ENCODE peak calls at places on chromosomes 6 and 20, in four cellular contexts. H, U, V and N are unnamed samples.
A peak's percentile ranks its signal among the peaks of the same experiment; 100 is the strongest.

GRCh38 chr20:47358672-47359532 is 2.4 kb upstream of the ZMYND8 start:
- DNase-seq in H (peak; percentile 75), V (peak; percentile 95), U (peak; percentile 86), N (no peak)

GRCh38 chr6:97203343-97203742 is 79.7 kb downstream of the MMS22L start:
- DNase-seq in U (peak; percentile 57), V (no peak), H (no peak), N (no peak)

GRCh38 chr6:29887330-29887818 is 55.0 kb upstream of the HLA-A start:
- DNase-seq in U (peak; percentile 44), H (peak; percentile 54), V (no peak), N (peak; percentile 4)

GRCh38 chr6:2450546-2450945 is 205.1 kb upstream of the GMDS start:
- DNase-seq in U (no peak), V (no peak), H (no peak), N (no peak)

GRCh38 chr6:166554316-166554715 is 32.2 kb downstream of the RAMACL start:
- DNase-seq in V (no peak), U (peak; percentile 52), H (no peak), N (no peak)

GRCh38 chr20:37727247-37727956 is 33.6 kb downstream of the CTNNBL1 start:
- DNase-seq in U (peak; percentile 58), H (no peak), V (peak; percentile 42), N (peak; percentile 71)

GRCh38 chr20:56429496-56429895 is 17.4 kb downstream of the CASS4 start:
- DNase-seq in H (no peak), V (peak; percentile 36), U (peak; percentile 52), N (no peak)

GRCh38 chr6:142444800-142445405 is 143.1 kb downstream of the ADGRG6 start:
- DNase-seq in U (no peak), H (no peak), V (no peak), N (no peak)

GRCh38 chr6:30974488-30975252 is 8.8 kb upstream of the MUC21 start:
- DNase-seq in H (no peak), U (no peak), V (no peak), N (no peak)

GRCh38 chr6:96545882-96546281 is 17.0 kb upstream of the FHL5 start:
- DNase-seq in U (no peak), H (no peak), V (no peak), N (no peak)

GRCh38 chr20:57898332-57898731 is 188.5 kb upstream of the PMEPA1 start:
- DNase-seq in H (no peak), U (no peak), V (no peak), N (no peak)

GRCh38 chr6:111605100-111605748 is 454 bp downstream of the TRAF3IP2 start:
- DNase-seq in V (peak; percentile 23), U (peak; percentile 91), H (peak; percentile 72), N (no peak)

GRCh38 chr6:36495086-36495485 is 52.2 kb downstream of the STK38 start:
- DNase-seq in U (no peak), V (no peak), H (no peak), N (no peak)

GRCh38 chr6:140438346-140438735 is 1063.9 kb upstream of the CITED2 start:
- DNase-seq in U (no peak), V (no peak), H (no peak), N (no peak)

GRCh38 chr20:53517146-53517545 is 76.5 kb downstream of the ZNF217 start:
- DNase-seq in U (no peak), V (no peak), H (no peak), N (no peak)

GRCh38 chr20:58223358-58223941 is 5.0 kb downstream of the ANKRD60 start:
- DNase-seq in V (no peak), U (no peak), H (no peak), N (no peak)

GRCh38 chr6:141988954-141989705 is 143.6 kb upstream of the GJE1 start:
- DNase-seq in H (peak; percentile 69), V (peak; percentile 77), U (peak; percentile 78), N (peak; percentile 40)

GRCh38 chr20:25081065-25081729 is 744 bp downstream of the VSX1 start:
- DNase-seq in V (no peak), H (peak; percentile 78), U (peak; percentile 5), N (peak; percentile 83)

GRCh38 chr6:157873735-157874344 is 50.8 kb downstream of the SNX9 start:
- DNase-seq in H (peak; percentile 86), V (peak; percentile 58), U (peak; percentile 68), N (peak; percentile 54)

GRCh38 chr20:50921783-50922501 is 9.3 kb downstream of the ADNP start:
- DNase-seq in H (no peak), U (no peak), V (no peak), N (no peak)

DNA sequence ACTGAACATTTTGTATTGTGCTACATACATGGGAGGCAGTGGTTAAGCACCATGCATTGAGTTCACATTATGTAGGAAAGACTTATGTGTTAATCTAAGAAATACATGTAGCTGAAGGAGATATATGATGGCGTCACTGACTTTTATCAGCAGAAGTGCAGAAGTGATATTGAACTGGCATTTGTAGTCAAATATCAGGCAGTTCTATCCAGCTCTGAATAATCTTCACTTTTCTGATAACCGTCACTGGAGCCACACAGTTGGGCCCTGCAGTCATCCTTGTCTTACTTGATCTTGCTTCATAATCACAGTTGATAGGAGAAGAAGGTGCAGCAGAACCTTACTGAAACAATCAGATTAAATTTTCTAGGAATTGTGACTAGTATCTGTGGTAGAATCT is 26.4 kb downstream of the CRISP1 start:
- DNase-seq in V (no peak), U (no peak), H (no peak), N (no peak)
- H2BK5ac ChIP-seq in V (no peak overlapping the region), U (no peak overlapping the region), H (no peak overlapping the region), N (no peak overlapping the region)

GRCh38 chr6:106974337-106974998 is at the start of gene CD24:
- DNase-seq in U (peak; percentile 15), V (no peak), H (peak; percentile 76), N (peak; percentile 70)
- H3K4ac ChIP-seq in U (no peak within 1 kb of the TSS), V (peak within 1 kb of the TSS; percentile 100), H (peak within 1 kb of the TSS; percentile 35), N (peak within 1 kb of the TSS; percentile 4)

DNA sequence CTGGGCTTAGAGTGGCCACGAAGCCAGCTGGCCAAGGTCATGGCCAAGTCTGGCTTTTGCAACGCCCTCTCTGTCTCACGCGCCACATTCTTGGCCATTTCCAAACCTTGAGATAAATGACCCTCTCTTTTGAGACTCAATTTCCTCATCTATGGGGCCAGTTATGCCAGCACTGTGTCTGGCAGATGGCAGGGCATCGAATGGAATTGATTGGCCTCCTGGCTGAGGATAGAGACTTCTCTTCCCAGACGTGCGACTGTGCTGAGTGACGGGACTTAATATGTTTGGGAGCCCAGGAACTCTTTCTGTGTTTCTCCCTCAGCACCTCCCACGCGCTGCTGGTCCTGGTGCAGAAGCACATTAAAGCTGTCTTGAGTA is 7.6 kb downstream of the BPIFB2 start:
- DNase-seq in V (no peak), U (no peak), H (no peak), N (no peak)
- H2BK5ac ChIP-seq in V (no peak overlapping the region), U (no peak overlapping the region), H (no peak overlapping the region), N (no peak overlapping the region)

GRCh38 chr6:33273924-33274902 is 2.3 kb downstream of the RPS18 start:
- DNase-seq in H (no peak), V (no peak), U (no peak), N (no peak)

GRCh38 chr6:33273129-33273923 is 1.5 kb downstream of the RPS18 start:
- DNase-seq in H (no peak), U (no peak), V (no peak), N (no peak)

GRCh38 chr6:33271098-33271607 is 523 bp downstream of the VPS52 start:
- DNase-seq in H (no peak), V (no peak), U (no peak), N (no peak)

GRCh38 chr6:33272358-33273128 is 668 bp downstream of the RPS18 start:
- DNase-seq in H (no peak), U (no peak), V (no peak), N (no peak)

DNA sequence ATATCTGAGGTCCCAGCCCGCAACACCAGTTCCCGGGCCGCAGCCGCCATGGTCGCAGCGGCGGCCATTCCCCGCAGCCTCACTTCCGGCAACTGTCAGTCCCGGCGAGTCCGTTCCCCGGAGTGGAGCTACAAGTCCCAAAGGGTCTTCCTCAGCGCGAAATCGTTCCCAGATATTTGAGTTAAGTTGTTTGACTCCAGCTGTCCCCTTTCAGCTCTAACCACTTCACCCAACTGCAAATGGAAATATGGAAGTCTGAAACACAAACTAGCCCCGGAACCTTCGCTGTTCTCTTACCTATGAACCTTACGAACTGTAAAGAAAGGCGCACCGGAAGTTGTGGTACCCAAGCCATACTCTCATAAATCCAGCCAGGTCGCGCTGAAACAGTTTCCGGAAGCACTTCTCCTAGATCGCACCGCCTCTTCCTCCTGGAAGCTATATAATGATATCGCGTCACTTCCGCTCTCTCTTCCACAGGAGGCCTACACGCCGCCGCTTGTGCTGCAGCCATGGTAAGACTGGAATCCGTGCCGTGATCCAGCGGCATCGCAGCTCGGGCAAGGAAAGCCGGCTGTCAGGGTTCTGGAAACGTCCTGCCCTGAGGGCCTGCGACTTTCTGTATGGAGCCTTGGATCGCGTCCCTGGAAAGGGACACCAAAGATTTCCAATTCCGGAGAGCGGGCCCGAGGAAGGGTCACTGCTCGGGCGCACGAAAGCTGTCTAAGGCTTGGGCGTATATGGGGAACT is at the start of the genes RPS18 and VPS52:
- DNase-seq in U (peak; percentile 100), H (peak; percentile 96), V (peak; percentile 99), N (peak; percentile 99)
- H3K4ac ChIP-seq in U (peak within 1 kb of the TSS; percentile 97), H (no peak within 1 kb of the TSS), V (peak within 1 kb of the TSS; percentile 73), N (no peak within 1 kb of the TSS)

GRCh38 chr6:14818422-14818884 is 427.4 kb upstream of the JARID2 start:
- DNase-seq in U (no peak), V (no peak), H (no peak), N (no peak)
- H2BK5ac ChIP-seq in U (no peak overlapping the region), V (no peak overlapping the region), H (no peak overlapping the region), N (no peak overlapping the region)

DNA sequence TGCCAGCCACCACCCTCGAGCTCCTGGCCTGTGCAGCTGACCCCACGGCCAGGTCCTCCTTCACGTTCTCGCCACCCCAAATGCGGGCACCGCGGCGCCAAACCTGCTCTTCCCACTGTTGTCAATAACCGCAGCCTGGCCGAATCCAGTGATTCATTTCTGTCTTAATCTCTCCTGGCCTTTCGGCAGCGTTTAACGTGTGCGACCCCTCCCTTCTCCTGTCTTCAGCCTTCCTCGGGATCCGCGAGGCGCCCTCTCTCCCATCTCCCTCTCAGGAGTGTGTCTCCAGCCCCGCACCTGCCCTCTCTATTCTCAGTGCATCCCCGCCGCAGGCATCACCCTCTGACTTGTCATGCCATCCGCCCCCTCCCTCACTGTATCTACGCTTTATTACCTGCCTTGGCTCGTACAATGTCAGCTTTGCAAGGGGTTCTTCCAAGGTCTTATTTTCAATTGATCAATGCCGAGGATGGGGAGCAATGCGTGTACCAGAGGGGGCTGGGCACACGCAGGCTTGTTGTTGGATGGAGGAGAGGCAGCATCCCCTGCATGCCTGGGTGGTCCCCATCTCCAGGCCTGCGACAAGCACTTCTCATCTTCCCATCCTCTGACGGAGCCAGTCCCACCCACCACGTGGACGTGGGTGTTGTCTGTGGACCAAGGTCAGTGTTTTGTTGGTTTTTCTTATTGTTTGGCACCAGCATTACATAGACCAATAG is 91.2 kb downstream of the THBS2 start:
- DNase-seq in H (no peak), U (no peak), V (no peak), N (no peak)
- H3K4ac ChIP-seq in H (no peak overlapping the region), U (no peak overlapping the region), V (no peak overlapping the region), N (no peak overlapping the region)

GRCh38 chr6:18044108-18044783 is 56.8 kb upstream of the KIF13A start:
- DNase-seq in U (no peak), H (no peak), V (peak; percentile 47), N (no peak)
- H2BK5ac ChIP-seq in U (no peak overlapping the region), H (no peak overlapping the region), V (peak overlapping the region; percentile 31), N (no peak overlapping the region)